ENCODE peak calls at places on chromosome 11, in ten cellular contexts. J, H, O, S, B, Z, K, T, P and N are unnamed samples.

GRCh38 chr11:94272738-94273313 is 31.6 kb upstream of the IZUMO1R start:
- DNase-seq in S (no peak), T (no peak), B (no peak), H (no peak), Z (no peak), O (no peak), J (no peak), K (no peak), P (no peak), N (no peak)

GRCh38 chr11:46391578-46392420 is at the start of gene CHRM4:
- DNase-seq in O (peak), B (peak), Z (peak), S (no peak), H (no peak), K (no peak), J (no peak), T (peak), P (no peak), N (no peak)

GRCh38 chr11:58068640-58069039 is 37.9 kb downstream of the OR6Q1 start:
- DNase-seq in O (no peak), H (no peak), J (no peak), K (no peak), B (peak), T (no peak), Z (no peak), S (no peak), P (no peak), N (no peak)

GRCh38 chr11:4713241-4713640 is 8.7 kb downstream of the MMP26 start:
- DNase-seq in T (no peak), P (no peak), S (no peak), B (no peak), Z (no peak), H (no peak), O (no peak), J (no peak), K (no peak), N (no peak)

GRCh38 chr11:44939673-44940072 is 11.0 kb downstream of the TP53I11 start:
- DNase-seq in J (peak), K (no peak), Z (no peak), P (no peak), T (no peak), O (peak), S (no peak), B (no peak), H (no peak), N (no peak)

GRCh38 chr11:19739872-19740271 is 27.2 kb downstream of the NAV2 start:
- DNase-seq in P (peak), T (no peak), S (no peak), K (no peak), H (no peak), O (peak), B (peak), J (no peak), Z (peak), N (no peak)

GRCh38 chr11:68828155-68828931 is 13.4 kb downstream of the CPT1A start:
- DNase-seq in O (no peak), Z (no peak), T (no peak), P (no peak), S (no peak), H (no peak), B (no peak), K (no peak), J (no peak), N (no peak)

GRCh38 chr11:67422894-67423293 is 5.4 kb upstream of the RPS6KB2 start:
- DNase-seq in K (no peak), Z (no peak), H (no peak), O (no peak), S (no peak), T (peak), J (no peak), P (no peak), B (no peak), N (no peak)

GRCh38 chr11:131640320-131640719 is 269.9 kb downstream of the NTM start:
- DNase-seq in J (no peak), H (no peak), T (no peak), K (no peak), Z (no peak), S (no peak), P (no peak), B (no peak), O (no peak), N (no peak)

GRCh38 chr11:35334385-35335090 is 84.8 kb downstream of the SLC1A2 start:
- DNase-seq in J (no peak), H (no peak), P (peak), S (no peak), O (no peak), B (no peak), Z (no peak), T (no peak), K (no peak), N (no peak)

GRCh38 chr11:72624496-72625201 is 49.6 kb downstream of the PDE2A start:
- DNase-seq in S (no peak), T (no peak), B (no peak), J (peak), Z (no peak), P (no peak), O (peak), K (no peak), H (no peak), N (no peak)

DNA sequence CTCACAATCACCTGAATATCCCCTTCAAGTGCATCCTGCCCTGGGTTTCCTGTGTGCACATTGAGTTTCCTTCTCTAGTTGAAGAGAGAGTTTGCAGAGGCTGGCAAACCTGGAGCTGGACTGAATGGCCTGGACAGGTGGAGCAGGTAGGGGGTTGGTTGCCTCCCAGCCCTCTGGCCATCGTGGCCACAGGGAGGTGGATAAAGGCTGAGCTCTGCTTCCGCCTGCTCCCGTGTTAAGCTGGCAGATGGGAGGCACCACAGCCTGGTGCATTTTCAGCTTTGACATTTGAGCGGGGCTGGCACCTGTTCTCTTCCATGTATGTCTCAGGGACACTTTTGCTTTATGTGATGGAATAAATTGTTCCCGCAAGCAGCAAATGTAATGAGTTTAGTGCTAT is 11.1 kb downstream of the MICAL2 start:
- DNase-seq in Z (no peak), T (no peak), S (no peak), O (no peak), H (no peak), K (no peak), J (no peak), B (no peak), P (no peak), N (no peak)
- TF ChIP-seq CTCF in Z (no peak), T (no peak), S (no peak), O (no peak), H (no peak), K (no peak), J (no peak), B (no peak), P (no peak), N (no peak)

DNA sequence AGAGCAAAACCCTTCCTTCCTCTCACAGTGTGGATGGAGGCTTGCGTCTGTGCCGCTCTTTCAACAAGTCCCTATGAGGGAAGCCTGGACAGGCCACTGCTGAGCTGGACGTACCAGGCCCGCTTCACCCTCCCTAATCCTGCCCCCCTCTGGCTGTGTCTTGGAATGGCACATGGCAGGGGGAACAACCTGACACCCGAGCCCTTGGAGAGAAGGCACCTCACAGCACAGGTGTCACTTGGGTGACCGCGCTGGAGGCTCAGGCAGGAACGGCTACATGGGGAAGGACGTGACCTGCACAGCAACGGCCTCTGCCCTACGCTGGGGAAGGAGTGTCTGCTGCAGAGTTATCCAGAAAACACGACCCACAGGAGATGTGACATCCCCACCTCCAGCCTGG is 11.0 kb downstream of the CARS1 start:
- DNase-seq in J (peak), O (peak), K (no peak), H (no peak), P (no peak), B (peak), T (peak), Z (peak), S (no peak), N (no peak)
- TF ChIP-seq CTCF in J (no peak), O (peak), K (peak), H (peak), P (peak), B (no peak), T (no peak), Z (no peak), S (no peak), N (peak)

GRCh38 chr11:17473071-17473744 is 3.4 kb downstream of the ABCC8 start:
- DNase-seq in S (no peak), J (no peak), H (no peak), B (peak), O (peak), K (no peak), Z (peak), T (no peak), P (no peak), N (no peak)
- TF ChIP-seq CTCF in S (no peak), J (no peak), H (peak), B (peak), O (no peak), K (peak), Z (peak), T (no peak), P (no peak), N (no peak)

DNA sequence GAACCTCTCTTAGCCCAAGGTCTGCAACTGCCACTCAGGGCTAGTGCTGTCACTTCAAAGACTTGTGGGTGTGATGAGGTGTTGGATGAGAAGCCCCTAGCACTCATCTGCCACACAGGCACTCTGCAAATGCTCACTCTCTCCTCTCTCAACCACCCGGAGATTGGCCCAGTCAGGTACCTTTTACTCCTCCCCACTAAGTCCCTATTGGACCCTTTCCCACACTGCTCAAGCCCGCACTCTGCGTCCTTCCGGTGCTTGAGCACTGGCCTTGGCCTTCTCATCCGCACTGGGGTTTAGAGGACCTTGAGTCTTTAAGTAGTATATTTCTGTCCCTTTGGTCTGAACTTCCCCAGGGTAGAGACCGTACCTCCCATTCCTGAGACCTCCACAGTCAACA is 308.0 kb downstream of the NXPE2 start:
- DNase-seq in S (no peak), O (no peak), B (no peak), Z (no peak), T (no peak), P (no peak), J (no peak), K (no peak), H (no peak), N (no peak)
- TF ChIP-seq CTCF in S (no peak), O (no peak), B (no peak), Z (no peak), T (no peak), P (no peak), J (no peak), K (no peak), H (no peak), N (no peak)

GRCh38 chr11:2885676-2886081 is at the start of gene CDKN1C:
- DNase-seq in B (peak), T (peak), P (peak), K (no peak), Z (peak), S (peak), O (peak), J (peak), H (peak), N (peak)

GRCh38 chr11:2886936-2887335 is 1.4 kb upstream of the CDKN1C start:
- DNase-seq in P (no peak), O (no peak), K (no peak), H (no peak), T (peak), Z (no peak), B (no peak), J (peak), S (no peak), N (no peak)

GRCh38 chr11:2885017-2885675 is 429 bp downstream of the CDKN1C start:
- DNase-seq in Z (peak), K (no peak), B (peak), P (peak), H (no peak), S (no peak), J (peak), T (peak), O (peak), N (peak)

GRCh38 chr11:2887526-2888195 is 2.1 kb upstream of the CDKN1C start:
- DNase-seq in Z (no peak), J (peak), K (no peak), S (no peak), B (no peak), T (peak), H (no peak), O (no peak), P (no peak), N (no peak)

DNA sequence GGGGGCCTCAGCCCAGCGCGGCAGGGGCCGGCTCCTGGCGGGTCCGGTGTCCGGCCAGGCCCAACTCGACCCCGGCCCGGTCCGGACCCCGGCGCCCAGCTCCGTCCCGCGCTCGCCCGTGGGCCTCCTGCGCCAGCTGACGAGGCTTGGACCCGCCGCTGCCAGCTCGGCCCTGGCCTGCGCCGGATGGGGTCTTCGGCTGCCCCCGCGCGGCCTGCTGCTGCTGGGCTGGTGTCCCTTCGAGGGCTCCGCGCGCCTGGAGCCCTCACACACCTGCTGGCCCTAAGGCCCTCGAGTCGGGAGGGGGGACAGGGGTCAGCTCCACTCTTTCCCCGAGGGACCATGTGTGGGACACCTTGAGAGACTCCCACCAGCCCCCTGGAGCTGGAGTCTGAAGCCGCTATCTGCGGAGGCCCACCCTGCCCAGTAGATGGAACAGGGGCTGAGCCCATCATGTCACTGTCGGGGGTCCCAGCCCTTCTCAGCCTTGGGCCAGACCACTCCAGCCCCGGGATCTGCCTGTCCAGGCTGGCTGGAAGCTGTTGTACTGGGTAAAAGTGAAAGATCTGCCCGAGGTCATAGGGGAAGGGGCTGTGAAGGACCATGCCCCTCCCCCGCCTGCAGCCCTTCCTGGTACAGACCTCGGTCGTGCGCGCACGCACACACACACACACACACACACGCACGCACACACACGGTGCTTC is 768 bp upstream of the CDKN1C start:
- DNase-seq in J (peak), K (no peak), O (peak), H (no peak), T (peak), P (no peak), Z (no peak), S (no peak), B (peak), N (no peak)
- TF ChIP-seq CTCF in J (no peak), K (peak), O (no peak), H (peak), T (no peak), P (no peak), Z (no peak), S (no peak), B (no peak), N (peak)

GRCh38 chr11:12187399-12187798 is 77.0 kb downstream of the MICAL2 start:
- DNase-seq in T (no peak), P (no peak), H (no peak), B (no peak), S (no peak), Z (no peak), O (no peak), K (no peak), J (no peak), N (no peak)

GRCh38 chr11:12190511-12190910 is 80.1 kb downstream of the MICAL2 start:
- DNase-seq in T (no peak), K (no peak), J (no peak), H (no peak), P (no peak), B (no peak), S (no peak), O (no peak), Z (no peak), N (no peak)

GRCh38 chr11:12186683-12187082 is 76.3 kb downstream of the MICAL2 start:
- DNase-seq in Z (no peak), P (no peak), J (no peak), O (no peak), S (no peak), K (no peak), H (no peak), T (no peak), B (no peak), N (no peak)

GRCh38 chr11:12188548-12189317 is 78.3 kb downstream of the MICAL2 start:
- DNase-seq in Z (no peak), K (no peak), O (no peak), B (no peak), T (no peak), H (no peak), J (no peak), P (no peak), S (no peak), N (no peak)

GRCh38 chr11:12189543-12190235 is 79.3 kb downstream of the MICAL2 start:
- DNase-seq in Z (no peak), H (no peak), P (no peak), T (no peak), J (no peak), B (no peak), O (no peak), S (no peak), K (no peak), N (no peak)
- TF ChIP-seq CTCF in Z (no peak), H (no peak), P (no peak), T (no peak), J (no peak), B (no peak), O (no peak), S (no peak), K (peak), N (no peak)

DNA sequence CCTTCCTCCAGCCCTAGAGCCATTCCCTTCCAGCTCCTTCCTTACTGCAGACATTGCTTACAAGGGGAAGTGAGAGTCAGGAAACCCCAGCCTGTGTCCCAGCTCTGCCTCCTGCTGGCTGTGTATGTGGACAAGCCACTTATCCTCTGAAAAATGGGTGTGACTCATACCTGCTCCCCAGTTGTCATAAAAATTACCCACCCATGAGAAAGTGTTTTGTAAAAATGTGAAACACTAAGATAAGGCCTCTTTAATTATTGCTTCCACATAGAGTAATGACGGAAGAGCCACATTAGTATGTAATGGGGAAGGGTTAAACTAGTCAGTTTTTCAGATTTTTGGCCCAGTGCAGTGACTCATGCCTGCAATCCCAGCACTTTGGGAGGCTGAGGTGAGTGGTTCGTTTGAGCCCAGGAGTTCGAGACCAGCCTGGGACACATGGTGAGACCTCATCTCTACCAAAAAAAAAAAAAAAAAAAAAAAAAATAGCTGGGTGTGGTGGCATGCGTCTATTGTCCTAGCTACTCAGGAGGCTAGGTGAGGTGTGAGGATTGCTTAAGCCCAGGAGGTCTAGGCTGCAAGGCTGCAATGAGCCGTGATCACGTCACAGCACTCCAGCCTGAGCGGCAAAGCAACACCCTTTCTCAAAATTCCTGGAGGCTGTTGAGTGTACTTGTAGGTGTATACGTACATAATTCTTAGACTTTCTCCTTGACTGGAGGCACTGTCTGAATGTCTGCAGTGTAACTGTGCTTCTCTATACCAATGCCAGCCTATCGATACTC is 84.9 kb downstream of the CTTN start:
- DNase-seq in P (peak), S (no peak), J (no peak), T (no peak), K (no peak), H (no peak), O (peak), Z (peak), B (no peak), N (no peak)
- TF ChIP-seq CTCF in P (peak), S (no peak), J (peak), T (no peak), K (no peak), H (peak), O (no peak), Z (peak), B (no peak), N (peak)

DNA sequence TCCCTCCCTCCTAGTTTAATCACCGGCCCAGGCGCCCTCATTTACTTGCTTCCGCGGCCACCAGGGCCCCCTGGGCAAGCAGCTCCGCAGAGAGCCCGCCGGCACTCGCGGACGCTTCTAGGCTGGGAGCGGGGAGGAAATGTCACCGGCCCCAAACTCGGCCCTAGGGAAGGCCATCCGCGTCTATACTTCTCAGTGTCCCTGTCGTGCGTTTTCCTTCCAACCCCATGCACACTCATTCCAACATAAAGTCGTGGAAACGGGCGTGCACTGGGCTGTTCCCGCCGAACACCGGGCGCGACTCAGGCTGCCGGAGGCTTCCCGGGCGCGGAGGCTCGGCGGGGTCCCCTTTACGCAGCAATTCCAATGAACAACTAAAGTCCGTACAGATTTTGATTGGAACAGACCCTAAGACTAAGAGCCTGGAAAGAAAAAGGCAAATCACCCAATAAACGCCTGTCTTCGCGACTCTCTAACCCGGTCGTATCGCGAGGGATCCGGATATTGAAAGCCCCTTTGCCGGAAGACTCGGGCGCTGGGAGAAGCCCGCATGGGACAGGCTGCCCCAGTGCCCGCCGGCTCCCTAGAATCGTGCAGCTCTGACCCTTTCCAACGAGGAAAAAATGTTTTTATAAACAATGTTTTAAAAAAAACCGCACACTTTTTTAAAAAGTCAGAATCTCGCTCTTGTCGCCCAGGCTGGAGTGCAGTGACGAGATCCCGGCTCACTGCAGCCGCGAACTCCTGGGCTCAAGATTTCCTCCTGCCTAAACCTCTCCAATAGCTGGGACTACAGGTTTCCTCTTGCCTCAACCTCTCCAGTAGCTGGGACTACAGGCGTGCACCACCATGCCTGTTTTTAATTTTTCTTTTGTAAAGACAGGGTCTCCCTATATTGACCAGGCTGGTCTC is 1.3 kb upstream of the BARX2 start:
- DNase-seq in O (peak), B (peak), P (no peak), Z (peak), H (no peak), T (peak), J (no peak), S (no peak), K (no peak), N (no peak)
- TF ChIP-seq CTCF in O (no peak), B (no peak), P (no peak), Z (no peak), H (no peak), T (no peak), J (no peak), S (no peak), K (no peak), N (no peak)